ENCODE peak calls at places on chromosomes 6 and 20, in four cellular contexts. P is K562, J is HepG2, H is HCT116. M is an unnamed sample.

GRCh38 chr6:136323431-136324112 is 33.9 kb upstream of the BCLAF1 start:
- DNase-seq in P (no peak), J (no peak), H (no peak), M (no peak)

GRCh38 chr6:82954937-82955577 is 110.6 kb downstream of the UBE3D start:
- DNase-seq in P (no peak), J (no peak), H (no peak), M (no peak)

GRCh38 chr20:23340524-23340923 is 10.1 kb upstream of the NXT1 start:
- DNase-seq in P (peak; percentile 26), J (peak; percentile 77), H (peak; percentile 54), M (peak; percentile 43)

GRCh38 chr20:41004561-41005360 is 23.9 kb upstream of the TOP1 start:
- DNase-seq in P (no peak), J (no peak), H (no peak), M (no peak)

GRCh38 chr6:46011241-46012085 is 4.2 kb downstream of the CLIC5 start:
- DNase-seq in P (no peak), J (peak; percentile 34), H (no peak), M (no peak)

GRCh38 chr6:44004625-44005506 is 122.4 kb downstream of the MRPL14 start:
- DNase-seq in P (no peak), J (no peak), H (no peak), M (no peak)

GRCh38 chr20:31666258-31667042 is 28.7 kb downstream of the COX4I2 start:
- DNase-seq in P (peak; percentile 36), J (no peak), H (no peak), M (no peak)

GRCh38 chr6:119739776-119740175 is 390.2 kb upstream of the MAN1A1 start:
- DNase-seq in P (no peak), J (no peak), H (no peak), M (no peak)

GRCh38 chr20:40688129-40689099 is 622 bp downstream of the MAFB start:
- DNase-seq in P (no peak), J (no peak), H (no peak), M (no peak)

GRCh38 chr6:39048481-39049399 is at the start of gene GLP1R:
- DNase-seq in P (peak; percentile 42), J (no peak), H (no peak), M (no peak)

GRCh38 chr20:35224536-35224935 is 2.0 kb upstream of the MMP24 start:
- DNase-seq in P (no peak), J (no peak), H (no peak), M (no peak)

GRCh38 chr20:38460040-38460623 is 12.5 kb upstream of the RALGAPB start:
- DNase-seq in P (peak; percentile 46), J (peak; percentile 92), H (peak; percentile 80), M (no peak)
- TF ChIP-seq TCF7L2 in P (no peak), J (no peak), H (peak; percentile 64), M (no peak)

GRCh38 chr20:62487-62886 is 25.0 kb upstream of the DEFB125 start:
- DNase-seq in P (no peak), J (no peak), H (no peak), M (no peak)
- H3K9me3 ChIP-seq in P (no peaks in the 10 kb centered on the region), J (peaks cover 68% of the 10 kb centered on the region), H (peaks cover 20% of the 10 kb centered on the region), M (no peaks in the 10 kb centered on the region)

GRCh38 chr6:134640229-134640628 is 309.7 kb downstream of the ALDH8A1 start:
- DNase-seq in P (no peak), J (no peak), H (no peak), M (no peak)

GRCh38 chr6:134637847-134638438 is 312.0 kb downstream of the ALDH8A1 start:
- DNase-seq in P (no peak), J (no peak), H (no peak), M (no peak)

GRCh38 chr6:134634952-134635351 is 314.9 kb downstream of the ALDH8A1 start:
- DNase-seq in P (no peak), J (no peak), H (no peak), M (no peak)

GRCh38 chr6:134637282-134637681 is 312.6 kb downstream of the ALDH8A1 start:
- DNase-seq in P (no peak), J (no peak), H (no peak), M (no peak)

DNA sequence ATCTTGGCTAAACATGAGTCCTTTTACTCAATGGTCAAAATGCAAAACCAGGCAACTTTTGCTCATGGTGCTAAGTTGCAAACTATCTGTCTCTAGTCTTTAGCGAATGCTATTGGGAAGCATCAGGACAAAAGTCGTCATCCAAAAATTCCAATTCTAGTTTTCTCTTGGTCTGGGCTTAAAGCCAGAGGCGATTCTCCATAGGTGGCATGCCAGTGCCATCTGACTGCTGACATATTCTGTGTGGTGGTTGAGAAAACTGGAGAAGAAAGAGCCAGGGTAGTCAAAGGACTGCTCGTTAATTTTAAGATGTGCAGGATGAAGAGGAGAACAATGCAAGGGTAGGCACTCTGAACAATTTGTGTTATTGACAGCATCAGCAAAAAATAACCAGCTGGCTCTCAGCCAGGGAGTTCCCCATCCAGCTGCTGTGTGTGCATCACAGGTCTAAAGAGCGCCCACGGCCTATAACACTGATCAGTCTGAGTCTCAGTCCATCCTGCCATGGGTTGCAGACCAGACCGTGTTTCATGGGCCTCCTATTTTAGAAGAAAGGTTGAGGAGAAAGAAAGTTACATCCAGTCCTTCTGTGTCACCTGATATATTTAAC is 313.6 kb downstream of the ALDH8A1 start:
- DNase-seq in P (no peak), J (no peak), H (no peak), M (no peak)
- TF ChIP-seq TCF7L2 in P (no peak), J (no peak), H (no peak), M (no peak)

DNA sequence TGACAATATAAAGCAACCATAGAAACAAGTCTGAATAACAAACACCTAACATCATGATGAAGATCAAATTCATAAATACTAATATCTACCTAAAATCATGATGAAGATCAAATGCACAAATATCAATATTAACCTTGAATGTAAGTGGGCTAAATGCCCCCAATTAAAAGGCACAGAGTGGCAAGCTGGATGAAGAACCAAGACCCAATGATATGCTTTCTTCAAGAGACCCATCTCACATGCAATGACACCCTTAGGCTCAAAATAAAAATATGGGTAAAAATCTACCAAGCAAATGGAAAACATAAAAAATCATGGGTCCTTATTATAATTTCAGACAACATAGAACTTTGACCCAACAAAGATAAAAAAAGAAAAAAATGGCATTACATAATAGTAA is 578.5 kb upstream of the PTCHD4 start:
- DNase-seq in P (no peak), J (no peak), H (no peak), M (no peak)
- H3K9me3 ChIP-seq in P (no peaks in the 10 kb centered on the region), J (peaks cover 75% of the 10 kb centered on the region), H (no peaks in the 10 kb centered on the region), M (no peaks in the 10 kb centered on the region)

GRCh38 chr20:19990911-19991707 is 26.1 kb upstream of the NAA20 start:
- DNase-seq in P (no peak), J (no peak), H (no peak), M (no peak)

GRCh38 chr20:19991826-19992225 is 25.3 kb upstream of the NAA20 start:
- DNase-seq in P (no peak), J (no peak), H (no peak), M (no peak)

GRCh38 chr20:19986419-19986818 is 30.7 kb upstream of the NAA20 start:
- DNase-seq in P (no peak), J (no peak), H (no peak), M (no peak)

GRCh38 chr20:19981091-19981490 is 36.1 kb upstream of the NAA20 start:
- DNase-seq in P (no peak), J (no peak), H (peak; percentile 45), M (no peak)

DNA sequence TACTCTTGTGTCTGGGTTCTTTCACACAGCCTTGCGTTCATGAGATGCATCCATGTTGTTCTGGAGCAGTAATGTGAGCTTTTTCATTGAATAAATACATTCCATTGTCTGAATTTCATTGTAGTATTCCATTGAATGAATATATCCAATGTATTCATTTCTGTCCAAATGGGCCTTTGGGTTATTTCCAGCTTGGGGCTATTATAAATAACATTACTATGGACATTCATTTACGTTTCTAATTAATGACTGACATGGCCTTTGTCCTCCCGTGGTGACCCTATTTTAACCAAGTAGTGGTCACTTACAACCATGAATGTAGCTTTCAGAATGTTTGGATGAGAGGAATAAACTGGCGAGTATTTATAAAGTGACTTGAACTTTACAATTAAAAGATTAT is 30.1 kb upstream of the NAA20 start:
- DNase-seq in P (no peak), J (no peak), H (no peak), M (no peak)
- TF ChIP-seq TCF7L2 in P (no peak), J (no peak), H (no peak), M (no peak)

M was measured in Panc1.